ENCODE peak calls at places on chromosomes 11 and 22, in nine cellular contexts. S, K, O, B, U, P, T, E and W are unnamed samples.

GRCh38 chr11:112227002-112227401 is 774 bp downstream of the PTS start:
- DNase-seq in S (no peak), P (no peak), E (no peak), B (no peak), U (no peak), O (no peak), T (peak), K (no peak), W (no peak)

GRCh38 chr11:84857746-84858145 is 769.4 kb downstream of the DLG2 start:
- DNase-seq in K (no peak), P (no peak), B (no peak), E (no peak), T (no peak), O (no peak), S (no peak), U (no peak), W (no peak)

GRCh38 chr22:33188316-33188715 is 130.1 kb upstream of the SYN3 start:
- DNase-seq in K (no peak), B (no peak), U (no peak), T (no peak), E (no peak), S (no peak), P (no peak), O (no peak), W (no peak)

GRCh38 chr22:29126670-29127069 is 53.8 kb downstream of the KREMEN1 start:
- DNase-seq in B (no peak), O (no peak), T (no peak), K (no peak), S (no peak), U (no peak), P (no peak), E (no peak), W (no peak)

GRCh38 chr11:108559340-108559739 is 34.2 kb downstream of the EXPH5 start:
- DNase-seq in P (peak), K (no peak), B (peak), U (no peak), T (no peak), O (no peak), E (no peak), S (no peak), W (no peak)

GRCh38 chr11:2122222-2122906 is 16.8 kb downstream of the IGF2 start:
- DNase-seq in P (peak), T (no peak), O (no peak), U (no peak), E (no peak), B (no peak), S (no peak), K (no peak), W (no peak)

GRCh38 chr11:19739872-19740271 is 27.2 kb downstream of the NAV2 start:
- DNase-seq in E (no peak), P (no peak), U (no peak), K (no peak), S (no peak), T (peak), O (peak), B (no peak), W (no peak)

GRCh38 chr11:64504999-64505398 is 86.0 kb upstream of the SLC22A12 start:
- DNase-seq in P (no peak), K (no peak), B (no peak), U (no peak), O (no peak), S (no peak), E (no peak), T (no peak), W (no peak)

GRCh38 chr11:101860694-101861371 is 54.0 kb upstream of the CEP126 start:
- DNase-seq in O (peak), K (peak), P (no peak), E (peak), S (peak), U (no peak), B (peak), T (peak), W (no peak)

GRCh38 chr22:27133951-27134664 is 476.7 kb downstream of the MIAT start:
- DNase-seq in U (no peak), K (no peak), B (peak), P (peak), S (no peak), O (no peak), E (peak), T (no peak), W (no peak)

GRCh38 chr11:119728651-119729580 is at the start of gene NECTIN1:
- DNase-seq in S (peak), O (peak), E (peak), U (peak), B (peak), K (peak), T (peak), P (peak), W (no peak)

GRCh38 chr22:35124674-35125219 is 58.8 kb downstream of the ISX start:
- DNase-seq in P (no peak), E (no peak), U (no peak), K (no peak), B (no peak), O (no peak), T (no peak), S (no peak), W (no peak)

GRCh38 chr11:36453678-36454077 is 56.4 kb downstream of the TRAF6 start:
- DNase-seq in B (no peak), T (no peak), K (no peak), S (no peak), O (no peak), P (no peak), E (peak), U (no peak), W (no peak)

GRCh38 chr11:36454991-36455611 is 55.0 kb downstream of the TRAF6 start:
- DNase-seq in E (no peak), K (no peak), B (no peak), P (no peak), U (no peak), T (no peak), O (no peak), S (no peak), W (no peak)

GRCh38 chr11:36454551-36454950 is 55.5 kb downstream of the TRAF6 start:
- DNase-seq in P (no peak), B (no peak), K (no peak), O (no peak), E (no peak), S (no peak), T (no peak), U (no peak), W (no peak)

GRCh38 chr11:36456136-36456535 is 53.9 kb downstream of the TRAF6 start:
- DNase-seq in P (peak), S (no peak), O (no peak), E (no peak), T (no peak), K (no peak), U (no peak), B (no peak), W (no peak)

GRCh38 chr11:36455658-36456111 is 54.4 kb downstream of the TRAF6 start:
- DNase-seq in E (no peak), T (peak), P (peak), S (no peak), B (peak), K (peak), O (no peak), U (peak), W (peak)
- TF ChIP-seq CTCF in E (no peak), T (no peak), P (no peak), S (no peak), B (no peak), K (no peak), O (no peak), U (no peak), W (no peak)

DNA sequence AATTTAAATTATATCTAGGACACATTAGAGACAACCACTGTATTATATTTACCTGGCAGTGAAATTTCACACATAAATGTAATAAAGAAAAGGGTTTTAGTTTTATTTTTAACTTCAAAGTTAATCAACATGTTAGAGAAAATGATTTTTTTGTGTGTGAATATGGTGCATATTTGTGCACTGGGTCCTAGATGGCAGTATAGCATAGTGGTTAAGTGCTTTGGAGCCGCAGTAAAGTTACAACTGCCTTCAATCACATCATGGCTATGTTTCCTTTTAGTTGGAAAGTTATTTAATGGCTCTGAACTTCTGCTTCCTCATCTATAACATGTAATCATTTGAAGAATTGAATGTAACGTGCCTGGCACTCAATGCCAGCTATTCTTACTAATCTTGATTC is 108.9 kb upstream of the DDI1 start:
- DNase-seq in U (no peak), T (peak), B (no peak), O (no peak), S (no peak), K (no peak), E (no peak), P (no peak), W (no peak)
- TF ChIP-seq CTCF in U (peak), T (peak), B (peak), O (no peak), S (no peak), K (peak), E (peak), P (peak), W (peak)

GRCh38 chr11:117923275-117923674 is 5.9 kb downstream of the TMPRSS13 start:
- DNase-seq in T (no peak), E (no peak), U (no peak), S (no peak), O (no peak), B (no peak), K (no peak), P (no peak), W (peak)

GRCh38 chr11:117921893-117922292 is 7.3 kb downstream of the TMPRSS13 start:
- DNase-seq in U (no peak), S (no peak), T (no peak), O (no peak), E (no peak), B (no peak), P (no peak), K (no peak), W (no peak)

GRCh38 chr11:117924631-117925170 is 4.5 kb downstream of the TMPRSS13 start:
- DNase-seq in B (no peak), K (no peak), U (no peak), S (no peak), O (no peak), E (no peak), P (no peak), T (no peak), W (peak)

GRCh38 chr11:117925198-117925925 is 3.8 kb downstream of the TMPRSS13 start:
- DNase-seq in S (no peak), T (no peak), E (no peak), P (no peak), K (no peak), O (no peak), B (no peak), U (no peak), W (peak)

GRCh38 chr11:117923773-117924172 is 5.4 kb downstream of the TMPRSS13 start:
- DNase-seq in K (no peak), S (no peak), B (no peak), U (no peak), P (no peak), O (no peak), E (no peak), T (no peak), W (peak)
- TF ChIP-seq CTCF in K (no peak), S (no peak), B (no peak), U (no peak), P (no peak), O (no peak), E (no peak), T (no peak), W (peak)

DNA sequence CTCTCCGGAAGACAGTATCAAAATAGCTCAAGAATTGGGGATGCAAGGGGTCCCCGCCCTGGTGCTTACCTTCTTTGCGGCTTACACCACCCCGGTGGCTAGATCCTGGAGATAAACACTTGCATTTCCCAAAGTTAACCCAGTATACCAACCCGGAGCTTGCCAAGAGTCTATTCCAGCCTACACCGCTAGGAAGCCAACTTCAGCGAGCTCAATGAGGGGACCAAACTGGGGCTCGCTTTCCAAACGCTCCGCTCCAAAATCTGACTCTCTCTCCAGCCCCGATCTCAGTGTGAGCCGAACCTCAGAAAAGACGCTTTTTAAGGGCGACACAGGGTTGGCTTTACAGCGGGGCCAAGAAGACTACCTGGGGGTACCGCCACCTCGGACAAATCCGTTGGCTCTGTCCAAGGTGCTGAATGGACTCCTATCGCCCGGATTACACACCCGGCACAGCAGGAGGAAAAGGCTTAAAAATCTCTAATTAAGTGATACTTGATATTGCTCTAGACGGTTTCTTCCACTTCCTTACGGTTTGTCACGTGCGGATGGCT is 20.1 kb upstream of the BDNF start:
- DNase-seq in B (no peak), S (no peak), K (peak), P (no peak), U (no peak), T (peak), O (peak), E (peak), W (no peak)
- TF ChIP-seq CTCF in B (peak), S (no peak), K (no peak), P (peak), U (no peak), T (peak), O (peak), E (no peak), W (peak)

GRCh38 chr22:36463783-36464184 is 17.7 kb downstream of the TXN2 start:
- DNase-seq in O (no peak), P (no peak), B (no peak), K (peak), T (peak), S (no peak), U (no peak), E (no peak), W (no peak)

GRCh38 chr22:36467042-36467810 is 14.2 kb downstream of the TXN2 start:
- DNase-seq in S (no peak), P (no peak), O (no peak), T (peak), B (no peak), K (no peak), E (no peak), U (no peak), W (no peak)

GRCh38 chr22:36466258-36466657 is 15.2 kb downstream of the TXN2 start:
- DNase-seq in K (no peak), P (no peak), S (no peak), T (no peak), B (no peak), E (no peak), U (no peak), O (no peak), W (no peak)

GRCh38 chr22:36464715-36465231 is 16.7 kb downstream of the TXN2 start:
- DNase-seq in B (no peak), K (no peak), O (no peak), E (no peak), T (no peak), P (no peak), U (no peak), S (no peak), W (no peak)

GRCh38 chr22:36465232-36466021 is 16.0 kb downstream of the TXN2 start:
- DNase-seq in T (no peak), K (peak), O (no peak), B (no peak), E (no peak), U (no peak), S (no peak), P (no peak), W (no peak)
- TF ChIP-seq CTCF in T (no peak), K (no peak), O (no peak), B (no peak), E (no peak), U (no peak), S (no peak), P (no peak), W (no peak)

DNA sequence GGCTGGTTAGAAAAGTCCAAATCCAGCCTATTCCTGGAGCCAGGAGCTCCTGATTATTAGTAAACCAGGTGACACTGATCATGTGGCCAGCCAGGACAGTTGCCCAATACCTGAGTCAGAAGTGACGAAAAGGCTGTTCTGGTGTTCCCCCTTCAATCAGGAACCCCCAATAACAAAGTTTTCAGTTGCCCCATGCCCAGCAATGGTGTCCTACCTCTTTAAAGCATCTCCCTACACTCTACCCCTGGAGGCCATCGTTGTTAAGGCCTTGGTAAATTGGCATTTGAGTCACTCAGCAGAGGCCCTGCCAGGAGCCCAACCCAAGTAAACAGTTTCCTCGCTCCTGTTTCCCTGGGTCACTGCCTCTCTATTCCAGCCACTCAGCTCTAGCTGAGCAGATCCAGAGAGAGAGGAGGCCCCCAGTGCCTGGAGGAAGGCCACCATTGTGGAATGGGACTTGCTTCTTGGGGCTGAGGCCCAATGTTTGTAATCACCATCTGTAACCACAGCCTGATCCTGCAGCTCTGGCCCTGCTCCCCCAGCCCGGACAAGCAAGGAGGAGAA is 25.0 kb downstream of the ARHGAP1 start:
- DNase-seq in B (no peak), O (no peak), U (peak), S (no peak), T (no peak), K (peak), P (peak), E (no peak), W (peak)
- TF ChIP-seq CTCF in B (no peak), O (no peak), U (no peak), S (no peak), T (no peak), K (peak), P (no peak), E (no peak), W (peak)

GRCh38 chr11:89736566-89736965 is 26.5 kb downstream of the TRIM77 start:
- DNase-seq in P (no peak), S (no peak), U (no peak), K (no peak), B (no peak), O (no peak), E (no peak), T (no peak), W (no peak)
- TF ChIP-seq CTCF in P (no peak), S (no peak), U (no peak), K (no peak), B (no peak), O (no peak), E (no peak), T (no peak), W (no peak)

DNA sequence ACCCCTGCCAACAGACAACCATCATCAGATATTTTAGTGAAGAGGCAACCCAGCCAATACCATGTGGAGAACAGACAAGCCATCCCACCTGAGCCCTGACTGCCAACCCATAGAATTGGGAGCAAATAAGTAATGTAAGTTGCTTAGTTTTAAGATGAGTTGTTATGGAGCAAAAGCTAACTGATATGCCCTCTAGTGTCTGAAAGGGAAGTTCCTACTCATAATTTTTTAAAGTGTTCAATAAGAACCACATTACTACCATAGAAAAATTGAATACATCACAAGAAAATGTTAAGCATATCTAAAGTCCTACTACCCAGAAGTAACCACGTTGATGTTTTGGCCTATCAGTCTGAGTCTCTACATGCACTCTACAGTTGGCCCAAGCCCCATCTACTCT is 50.8 kb upstream of the SLC36A4 start:
- DNase-seq in O (no peak), P (no peak), K (no peak), B (no peak), E (no peak), S (no peak), U (no peak), T (no peak), W (no peak)
- TF ChIP-seq CTCF in O (peak), P (peak), K (no peak), B (peak), E (peak), S (no peak), U (no peak), T (peak), W (peak)

GRCh38 chr22:30325724-30326703 is 727 bp downstream of the TBC1D10A start:
- DNase-seq in B (no peak), T (peak), K (no peak), O (no peak), P (no peak), E (peak), S (no peak), U (no peak), W (no peak)
- TF ChIP-seq CTCF in B (no peak), T (no peak), K (no peak), O (no peak), P (no peak), E (no peak), S (no peak), U (no peak), W (peak)